ENCODE peak calls at places on chromosomes 1 and 21, in six cellular contexts. One of them, this sample, is unnamed.

GRCh38 chr1:2383576-2383975 is 7.8 kb downstream of the MORN1 start:
- DNase-seq in ovary: peak
- DNase-seq in GM12878: no peak
- DNase-seq in tibial nerve: no peak
- DNase-seq in stomach: no peak
- DNase-seq in heart left ventricle: no peak
- DNase-seq in this sample: no peak

GRCh38 chr1:53074313-53075154 is 12.5 kb downstream of the PODN start:
- DNase-seq in tibial nerve: peak
- DNase-seq in GM12878: no peak
- DNase-seq in ovary: no peak
- DNase-seq in stomach: peak
- DNase-seq in heart left ventricle: peak
- DNase-seq in this sample: no peak

GRCh38 chr1:54850737-54851136 is 36.3 kb downstream of the DHCR24 start:
- DNase-seq in tibial nerve: no peak
- DNase-seq in ovary: peak
- DNase-seq in GM12878: no peak
- DNase-seq in heart left ventricle: no peak
- DNase-seq in stomach: no peak
- DNase-seq in this sample: peak

GRCh38 chr1:147808025-147808424 is 47.6 kb upstream of the GJA5 start:
- DNase-seq in heart left ventricle: no peak
- DNase-seq in stomach: no peak
- DNase-seq in GM12878: no peak
- DNase-seq in tibial nerve: no peak
- DNase-seq in ovary: no peak
- DNase-seq in this sample: no peak

GRCh38 chr1:29162476-29163138 is 19.1 kb downstream of the SRSF4 start:
- DNase-seq in tibial nerve: no peak
- DNase-seq in stomach: no peak
- DNase-seq in heart left ventricle: peak
- DNase-seq in ovary: no peak
- DNase-seq in GM12878: no peak
- DNase-seq in this sample: no peak

GRCh38 chr1:184851822-184852746 is 97.4 kb upstream of the EDEM3 start:
- DNase-seq in ovary: no peak
- DNase-seq in GM12878: no peak
- DNase-seq in tibial nerve: no peak
- DNase-seq in stomach: no peak
- DNase-seq in heart left ventricle: no peak
- DNase-seq in this sample: no peak

GRCh38 chr1:30790850-30791778 is 33.5 kb upstream of the LAPTM5 start:
- DNase-seq in heart left ventricle: no peak
- DNase-seq in GM12878: peak
- DNase-seq in tibial nerve: no peak
- DNase-seq in ovary: no peak
- DNase-seq in stomach: no peak
- DNase-seq in this sample: no peak

GRCh38 chr1:204268101-204268500 is 54.3 kb upstream of the GOLT1A start:
- DNase-seq in stomach: no peak
- DNase-seq in tibial nerve: no peak
- DNase-seq in heart left ventricle: no peak
- DNase-seq in ovary: no peak
- DNase-seq in GM12878: no peak
- DNase-seq in this sample: no peak

GRCh38 chr1:118575060-118575459 is 390.0 kb upstream of the SPAG17 start:
- DNase-seq in tibial nerve: no peak
- DNase-seq in GM12878: no peak
- DNase-seq in stomach: no peak
- DNase-seq in ovary: no peak
- DNase-seq in heart left ventricle: no peak
- DNase-seq in this sample: no peak

DNA sequence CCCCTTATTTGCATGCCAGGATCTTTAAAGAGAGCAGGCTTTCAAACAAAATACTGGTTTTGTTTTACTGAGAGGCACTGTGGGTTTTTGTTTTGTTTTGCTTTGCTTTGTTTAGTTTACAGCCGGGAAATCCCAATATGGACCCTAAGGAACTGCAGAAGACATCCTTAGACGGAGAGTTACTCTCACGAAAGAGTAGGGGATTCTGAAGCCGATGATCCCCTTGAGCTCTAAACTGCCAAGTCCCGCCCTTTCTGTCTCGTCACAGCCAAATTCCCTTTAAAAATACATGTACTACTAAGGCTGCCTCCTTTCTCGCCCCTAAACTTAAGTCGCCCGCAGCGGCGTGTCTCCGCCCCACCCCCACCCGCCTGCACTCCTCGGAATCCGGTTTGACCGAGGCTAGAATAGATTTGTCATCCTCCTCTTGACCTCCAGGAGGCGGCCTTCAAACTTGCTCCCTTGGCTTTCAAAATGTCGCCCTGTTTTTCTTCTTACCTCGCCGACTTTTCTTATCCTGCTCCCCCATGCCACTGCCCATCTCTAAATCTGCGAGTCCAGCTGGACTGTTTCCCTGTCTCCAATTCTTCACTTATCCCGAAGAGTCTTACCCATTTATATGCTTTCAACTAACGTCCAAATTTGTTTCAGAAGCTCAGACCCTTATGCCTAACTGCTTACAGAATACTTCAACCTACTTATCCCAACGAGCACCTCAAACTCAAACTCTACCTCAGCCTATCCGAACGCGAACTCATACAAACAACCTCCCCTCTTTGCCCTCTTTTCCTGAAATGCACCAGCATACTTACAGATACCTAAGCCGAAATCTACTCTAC is 11.0 kb upstream of the BOLA1 start:
- DNase-seq in ovary: peak
- DNase-seq in tibial nerve: peak
- DNase-seq in stomach: peak
- DNase-seq in heart left ventricle: peak
- DNase-seq in GM12878: peak
- DNase-seq in this sample: peak
- TF ChIP-seq POLR2A in ovary: peak
- TF ChIP-seq POLR2A in tibial nerve: peak
- TF ChIP-seq POLR2A in stomach: peak
- TF ChIP-seq POLR2A in heart left ventricle: peak
- TF ChIP-seq POLR2A in GM12878: peak
- TF ChIP-seq POLR2A in this sample: peak

GRCh38 chr1:100249155-100249536 is 488 bp downstream of the DBT start:
- DNase-seq in ovary: no peak
- DNase-seq in tibial nerve: no peak
- DNase-seq in GM12878: no peak
- DNase-seq in heart left ventricle: no peak
- DNase-seq in stomach: no peak
- DNase-seq in this sample: no peak

GRCh38 chr1:100250807-100251206 is 1.2 kb upstream of the DBT start:
- DNase-seq in tibial nerve: no peak
- DNase-seq in ovary: no peak
- DNase-seq in stomach: no peak
- DNase-seq in heart left ventricle: no peak
- DNase-seq in GM12878: no peak
- DNase-seq in this sample: no peak

GRCh38 chr1:100246738-100247137 is 2.9 kb downstream of the DBT start:
- DNase-seq in GM12878: no peak
- DNase-seq in tibial nerve: no peak
- DNase-seq in heart left ventricle: no peak
- DNase-seq in ovary: no peak
- DNase-seq in stomach: no peak
- DNase-seq in this sample: no peak

GRCh38 chr1:100250264-100250663 is 630 bp upstream of the DBT start:
- DNase-seq in stomach: no peak
- DNase-seq in tibial nerve: no peak
- DNase-seq in ovary: no peak
- DNase-seq in GM12878: no peak
- DNase-seq in heart left ventricle: no peak
- DNase-seq in this sample: no peak

DNA sequence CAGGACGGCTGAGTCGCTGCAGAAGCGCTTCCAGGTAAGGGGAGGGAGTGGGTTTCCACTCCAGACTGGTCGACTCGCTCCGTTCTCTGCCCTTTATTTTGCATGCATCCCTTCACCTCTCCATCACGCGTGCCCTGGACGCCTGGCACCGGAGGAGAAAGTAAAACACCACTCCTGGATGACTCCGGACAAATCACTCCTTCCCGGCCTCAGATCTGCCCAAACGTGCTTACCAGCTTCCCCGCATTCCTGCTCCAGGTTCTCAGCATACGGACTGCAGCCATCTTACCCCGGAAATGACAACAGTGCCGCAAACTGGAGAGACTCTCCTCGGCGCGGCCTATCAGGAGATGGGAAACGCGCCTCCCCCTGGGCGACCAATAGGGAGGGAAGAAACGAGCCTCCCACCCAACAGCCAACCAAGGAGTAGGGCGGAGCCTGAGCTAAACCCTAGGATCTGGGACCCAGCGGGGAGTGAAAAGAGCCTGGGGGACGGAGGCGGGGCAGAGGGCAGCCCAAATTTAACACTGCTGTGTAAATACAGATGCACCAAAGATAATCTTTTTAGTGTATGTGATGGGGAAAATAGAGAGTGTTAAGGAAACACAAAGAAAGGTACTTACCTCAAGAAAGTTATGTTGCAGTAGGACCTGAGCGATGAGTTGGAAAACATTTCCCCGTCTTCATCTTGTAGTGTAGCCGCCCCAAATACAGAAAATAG is at the start of gene DBT:
- DNase-seq in heart left ventricle: peak
- DNase-seq in tibial nerve: peak
- DNase-seq in stomach: peak
- DNase-seq in ovary: peak
- DNase-seq in GM12878: peak
- DNase-seq in this sample: peak
- TF ChIP-seq POLR2A in heart left ventricle: peak
- TF ChIP-seq POLR2A in tibial nerve: peak
- TF ChIP-seq POLR2A in stomach: peak
- TF ChIP-seq POLR2A in ovary: peak
- TF ChIP-seq POLR2A in GM12878: peak
- TF ChIP-seq POLR2A in this sample: peak

DNA sequence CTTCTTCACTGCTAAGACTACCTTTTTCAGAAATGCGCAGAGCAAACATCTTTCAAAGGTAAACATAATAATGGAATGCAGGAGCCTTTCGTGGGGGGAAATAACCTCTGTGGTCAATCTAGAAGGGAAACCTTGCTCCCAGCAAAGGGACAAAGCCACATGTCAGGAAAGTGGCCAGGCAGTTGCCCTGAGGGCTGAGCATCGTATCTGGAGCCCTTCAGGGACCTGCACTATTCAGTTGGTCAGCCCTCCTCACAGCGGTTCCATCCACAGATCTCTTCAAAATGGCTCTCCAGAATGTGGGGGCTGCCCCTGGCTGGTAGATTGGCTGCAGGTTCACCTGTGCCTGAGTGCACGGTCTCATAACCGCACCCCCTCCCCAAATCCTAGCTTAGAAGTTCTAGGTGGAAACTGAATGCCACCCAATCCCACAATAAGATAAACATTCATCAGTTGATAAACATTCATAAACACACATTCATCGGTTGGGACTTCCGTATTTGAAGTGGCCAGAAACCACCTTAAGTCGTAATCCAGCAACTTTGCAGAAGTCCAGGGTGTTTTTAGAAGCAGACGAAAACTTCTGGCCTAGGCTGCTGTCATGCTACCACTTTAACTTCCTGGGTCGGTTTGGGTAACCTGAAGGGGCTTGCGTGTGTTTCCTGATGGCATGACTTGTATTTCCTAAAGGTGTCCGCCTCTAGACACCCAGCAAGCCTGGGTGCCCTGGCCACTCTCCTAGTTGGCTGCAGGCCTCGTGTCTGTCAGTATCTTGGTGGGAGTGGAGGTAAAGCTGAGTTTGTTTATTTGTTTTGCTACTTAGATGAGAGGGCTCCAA is 50.5 kb downstream of the RASSF5 start:
- DNase-seq in ovary: no peak
- DNase-seq in heart left ventricle: no peak
- DNase-seq in stomach: peak
- DNase-seq in tibial nerve: no peak
- DNase-seq in GM12878: no peak
- DNase-seq in this sample: no peak
- TF ChIP-seq POLR2A in ovary: no peak
- TF ChIP-seq POLR2A in heart left ventricle: no peak
- TF ChIP-seq POLR2A in stomach: no peak
- TF ChIP-seq POLR2A in tibial nerve: no peak
- TF ChIP-seq POLR2A in GM12878: peak
- TF ChIP-seq POLR2A in this sample: no peak

GRCh38 chr21:37266515-37267221 is 466 bp downstream of the VPS26C start:
- DNase-seq in ovary: peak
- DNase-seq in stomach: peak
- DNase-seq in tibial nerve: no peak
- DNase-seq in heart left ventricle: peak
- DNase-seq in GM12878: no peak
- DNase-seq in this sample: no peak

GRCh38 chr21:37269481-37269880 is 2.3 kb upstream of the VPS26C start:
- DNase-seq in GM12878: no peak
- DNase-seq in tibial nerve: no peak
- DNase-seq in stomach: no peak
- DNase-seq in heart left ventricle: no peak
- DNase-seq in ovary: no peak
- DNase-seq in this sample: no peak

GRCh38 chr21:37268186-37268503 is 1.0 kb upstream of the VPS26C start:
- DNase-seq in stomach: no peak
- DNase-seq in ovary: no peak
- DNase-seq in heart left ventricle: no peak
- DNase-seq in GM12878: no peak
- DNase-seq in tibial nerve: no peak
- DNase-seq in this sample: no peak

GRCh38 chr21:37264808-37265207 is 2.3 kb downstream of the VPS26C start:
- DNase-seq in tibial nerve: no peak
- DNase-seq in GM12878: no peak
- DNase-seq in heart left ventricle: no peak
- DNase-seq in ovary: no peak
- DNase-seq in stomach: no peak
- DNase-seq in this sample: no peak

GRCh38 chr21:37267269-37268185 is at the start of gene VPS26C:
- DNase-seq in GM12878: peak
- DNase-seq in stomach: peak
- DNase-seq in tibial nerve: peak
- DNase-seq in heart left ventricle: peak
- DNase-seq in ovary: peak
- DNase-seq in this sample: peak
- TF ChIP-seq POLR2A in GM12878: peak
- TF ChIP-seq POLR2A in stomach: peak
- TF ChIP-seq POLR2A in tibial nerve: peak
- TF ChIP-seq POLR2A in heart left ventricle: peak
- TF ChIP-seq POLR2A in ovary: peak
- TF ChIP-seq POLR2A in this sample: peak

GRCh38 chr1:161196521-161197451 is 2.1 kb downstream of the ADAMTS4 start:
- DNase-seq in GM12878: no peak
- DNase-seq in ovary: peak
- DNase-seq in heart left ventricle: peak
- DNase-seq in tibial nerve: no peak
- DNase-seq in stomach: no peak
- DNase-seq in this sample: no peak
- TF ChIP-seq POLR2A in GM12878: no peak
- TF ChIP-seq POLR2A in ovary: no peak
- TF ChIP-seq POLR2A in heart left ventricle: no peak
- TF ChIP-seq POLR2A in tibial nerve: no peak
- TF ChIP-seq POLR2A in stomach: no peak
- TF ChIP-seq POLR2A in this sample: no peak

GRCh38 chr1:46159516-46159915 is 15.4 kb upstream of the TSPAN1 start:
- DNase-seq in ovary: no peak
- DNase-seq in GM12878: no peak
- DNase-seq in stomach: no peak
- DNase-seq in heart left ventricle: no peak
- DNase-seq in tibial nerve: no peak
- DNase-seq in this sample: no peak
- TF ChIP-seq POLR2A in ovary: no peak
- TF ChIP-seq POLR2A in GM12878: no peak
- TF ChIP-seq POLR2A in stomach: no peak
- TF ChIP-seq POLR2A in heart left ventricle: no peak
- TF ChIP-seq POLR2A in tibial nerve: no peak
- TF ChIP-seq POLR2A in this sample: no peak